ENCODE peak calls at places on chromosomes 4 and X, in eight cellular contexts. One of them, this sample, is unnamed.

GRCh38 chr4:75154994-75155393 is 222.1 kb downstream of the PARM1 start:
- DNase-seq in right cardiac atrium: no peak
- DNase-seq in right atrium auricular region: no peak
- DNase-seq in mesenchymal stem cell: no peak
- DNase-seq in adrenal gland: no peak
- DNase-seq in ovary: no peak
- DNase-seq in CD4-positive, alpha-beta memory T cell: no peak
- DNase-seq in MM.1S: no peak
- DNase-seq in this sample: no peak

GRCh38 chr4:111689214-111689613 is 456.0 kb upstream of the FAM241A start:
- DNase-seq in CD4-positive, alpha-beta memory T cell: no peak
- DNase-seq in ovary: no peak
- DNase-seq in right atrium auricular region: no peak
- DNase-seq in mesenchymal stem cell: peak; percentile 79
- DNase-seq in adrenal gland: peak; percentile 82
- DNase-seq in right cardiac atrium: no peak
- DNase-seq in MM.1S: no peak
- DNase-seq in this sample: no peak

GRCh38 chr4:186137193-186137792 is 32.8 kb downstream of the FAM149A start:
- DNase-seq in right cardiac atrium: no peak
- DNase-seq in CD4-positive, alpha-beta memory T cell: no peak
- DNase-seq in mesenchymal stem cell: peak; percentile 39
- DNase-seq in adrenal gland: no peak
- DNase-seq in ovary: no peak
- DNase-seq in MM.1S: peak; percentile 48
- DNase-seq in right atrium auricular region: no peak
- DNase-seq in this sample: no peak

GRCh38 chr4:80154547-80154933 is 42.8 kb upstream of the PRDM8 start:
- DNase-seq in adrenal gland: no peak
- DNase-seq in ovary: no peak
- DNase-seq in CD4-positive, alpha-beta memory T cell: no peak
- DNase-seq in mesenchymal stem cell: no peak
- DNase-seq in right atrium auricular region: no peak
- DNase-seq in right cardiac atrium: no peak
- DNase-seq in MM.1S: no peak
- DNase-seq in this sample: no peak

GRCh38 chr4:26048962-26049361 is 134.9 kb downstream of the SMIM20 start:
- DNase-seq in ovary: no peak
- DNase-seq in right atrium auricular region: peak; percentile 64
- DNase-seq in mesenchymal stem cell: no peak
- DNase-seq in CD4-positive, alpha-beta memory T cell: no peak
- DNase-seq in adrenal gland: no peak
- DNase-seq in right cardiac atrium: no peak
- DNase-seq in MM.1S: no peak
- DNase-seq in this sample: no peak

GRCh38 chrX:74579597-74580209 is 34.7 kb downstream of the RLIM start:
- DNase-seq in mesenchymal stem cell: no peak
- DNase-seq in right atrium auricular region: no peak
- DNase-seq in adrenal gland: no peak
- DNase-seq in CD4-positive, alpha-beta memory T cell: no peak
- DNase-seq in MM.1S: no peak
- DNase-seq in right cardiac atrium: no peak
- DNase-seq in ovary: no peak
- DNase-seq in this sample: no peak

GRCh38 chrX:10507876-10508275 is 112.5 kb downstream of the MID1 start:
- DNase-seq in mesenchymal stem cell: no peak
- DNase-seq in adrenal gland: no peak
- DNase-seq in CD4-positive, alpha-beta memory T cell: no peak
- DNase-seq in ovary: no peak
- DNase-seq in MM.1S: no peak
- DNase-seq in right atrium auricular region: no peak
- DNase-seq in right cardiac atrium: no peak
- DNase-seq in this sample: no peak

GRCh38 chr4:25769251-25769650 is 93.5 kb downstream of the SEL1L3 start:
- DNase-seq in adrenal gland: no peak
- DNase-seq in ovary: no peak
- DNase-seq in right cardiac atrium: peak; percentile 45
- DNase-seq in CD4-positive, alpha-beta memory T cell: no peak
- DNase-seq in right atrium auricular region: no peak
- DNase-seq in mesenchymal stem cell: no peak
- DNase-seq in MM.1S: no peak
- DNase-seq in this sample: no peak

GRCh38 chr4:10201356-10202223 is 85.0 kb upstream of the WDR1 start:
- DNase-seq in CD4-positive, alpha-beta memory T cell: no peak
- DNase-seq in mesenchymal stem cell: no peak
- DNase-seq in right cardiac atrium: no peak
- DNase-seq in right atrium auricular region: no peak
- DNase-seq in MM.1S: no peak
- DNase-seq in adrenal gland: no peak
- DNase-seq in ovary: no peak
- DNase-seq in this sample: no peak

GRCh38 chr4:15294832-15295231 is 133.0 kb upstream of the C1QTNF7 start:
- DNase-seq in adrenal gland: no peak
- DNase-seq in mesenchymal stem cell: no peak
- DNase-seq in right atrium auricular region: no peak
- DNase-seq in right cardiac atrium: no peak
- DNase-seq in MM.1S: no peak
- DNase-seq in CD4-positive, alpha-beta memory T cell: no peak
- DNase-seq in ovary: no peak
- DNase-seq in this sample: no peak

GRCh38 chrX:52082578-52082977 is 13.6 kb upstream of the MAGED4B start:
- DNase-seq in ovary: no peak
- DNase-seq in MM.1S: no peak
- DNase-seq in CD4-positive, alpha-beta memory T cell: no peak
- DNase-seq in right atrium auricular region: no peak
- DNase-seq in right cardiac atrium: no peak
- DNase-seq in mesenchymal stem cell: peak; percentile 31
- DNase-seq in adrenal gland: no peak
- DNase-seq in this sample: no peak

GRCh38 chr4:76458829-76459228 is 23.8 kb downstream of the SHROOM3 start:
- DNase-seq in right cardiac atrium: peak; percentile 66
- DNase-seq in mesenchymal stem cell: peak; percentile 17
- DNase-seq in CD4-positive, alpha-beta memory T cell: no peak
- DNase-seq in right atrium auricular region: no peak
- DNase-seq in adrenal gland: no peak
- DNase-seq in MM.1S: no peak
- DNase-seq in ovary: no peak
- DNase-seq in this sample: no peak

GRCh38 chrX:125953769-125954168 is 212.3 kb downstream of the DCAF12L2 start:
- DNase-seq in MM.1S: no peak
- DNase-seq in right cardiac atrium: no peak
- DNase-seq in ovary: no peak
- DNase-seq in right atrium auricular region: no peak
- DNase-seq in CD4-positive, alpha-beta memory T cell: no peak
- DNase-seq in adrenal gland: no peak
- DNase-seq in mesenchymal stem cell: no peak
- DNase-seq in this sample: no peak

GRCh38 chr4:143728171-143728570 is 27.7 kb upstream of the FREM3 start:
- DNase-seq in CD4-positive, alpha-beta memory T cell: no peak
- DNase-seq in adrenal gland: no peak
- DNase-seq in right cardiac atrium: no peak
- DNase-seq in right atrium auricular region: no peak
- DNase-seq in MM.1S: no peak
- DNase-seq in ovary: no peak
- DNase-seq in mesenchymal stem cell: no peak
- DNase-seq in this sample: no peak

GRCh38 chr4:96874657-96875056 is 1034.8 kb downstream of the PDHA2 start:
- DNase-seq in right cardiac atrium: no peak
- DNase-seq in right atrium auricular region: no peak
- DNase-seq in MM.1S: no peak
- DNase-seq in mesenchymal stem cell: no peak
- DNase-seq in adrenal gland: no peak
- DNase-seq in ovary: no peak
- DNase-seq in CD4-positive, alpha-beta memory T cell: no peak
- DNase-seq in this sample: no peak

GRCh38 chr4:26051278-26051677 is 137.3 kb downstream of the SMIM20 start:
- DNase-seq in right cardiac atrium: no peak
- DNase-seq in adrenal gland: no peak
- DNase-seq in mesenchymal stem cell: no peak
- DNase-seq in right atrium auricular region: no peak
- DNase-seq in MM.1S: no peak
- DNase-seq in ovary: no peak
- DNase-seq in CD4-positive, alpha-beta memory T cell: no peak
- DNase-seq in this sample: no peak

GRCh38 chr4:82139287-82139686 is 234.5 kb downstream of the HNRNPD start:
- DNase-seq in CD4-positive, alpha-beta memory T cell: no peak
- DNase-seq in MM.1S: no peak
- DNase-seq in adrenal gland: no peak
- DNase-seq in ovary: no peak
- DNase-seq in right atrium auricular region: no peak
- DNase-seq in right cardiac atrium: no peak
- DNase-seq in mesenchymal stem cell: no peak
- DNase-seq in this sample: no peak

GRCh38 chrX:85243155-85243554 is 424 bp downstream of the SATL1 start:
- DNase-seq in adrenal gland: no peak
- DNase-seq in ovary: no peak
- DNase-seq in CD4-positive, alpha-beta memory T cell: no peak
- DNase-seq in MM.1S: no peak
- DNase-seq in right cardiac atrium: no peak
- DNase-seq in right atrium auricular region: no peak
- DNase-seq in mesenchymal stem cell: peak; percentile 3
- DNase-seq in this sample: no peak

GRCh38 chrX:20620301-20620700 is 353.6 kb upstream of the RPS6KA3 start:
- DNase-seq in right atrium auricular region: no peak
- DNase-seq in adrenal gland: no peak
- DNase-seq in right cardiac atrium: no peak
- DNase-seq in mesenchymal stem cell: no peak
- DNase-seq in ovary: no peak
- DNase-seq in MM.1S: no peak
- DNase-seq in CD4-positive, alpha-beta memory T cell: no peak
- DNase-seq in this sample: no peak

GRCh38 chr4:113587640-113588275 is 173.8 kb downstream of the CAMK2D start:
- DNase-seq in CD4-positive, alpha-beta memory T cell: no peak
- DNase-seq in MM.1S: no peak
- DNase-seq in right cardiac atrium: no peak
- DNase-seq in mesenchymal stem cell: no peak
- DNase-seq in right atrium auricular region: no peak
- DNase-seq in ovary: no peak
- DNase-seq in adrenal gland: no peak
- DNase-seq in this sample: no peak

GRCh38 chr4:113586072-113586471 is 175.5 kb downstream of the CAMK2D start:
- DNase-seq in right atrium auricular region: no peak
- DNase-seq in adrenal gland: no peak
- DNase-seq in right cardiac atrium: no peak
- DNase-seq in CD4-positive, alpha-beta memory T cell: no peak
- DNase-seq in ovary: no peak
- DNase-seq in mesenchymal stem cell: no peak
- DNase-seq in MM.1S: no peak
- DNase-seq in this sample: no peak

GRCh38 chr4:113584407-113585150 is 177.0 kb downstream of the CAMK2D start:
- DNase-seq in right atrium auricular region: no peak
- DNase-seq in CD4-positive, alpha-beta memory T cell: no peak
- DNase-seq in adrenal gland: no peak
- DNase-seq in mesenchymal stem cell: peak; percentile 60
- DNase-seq in right cardiac atrium: peak; percentile 43
- DNase-seq in MM.1S: no peak
- DNase-seq in ovary: no peak
- DNase-seq in this sample: no peak

GRCh38 chr4:113588895-113589668 is 172.5 kb downstream of the CAMK2D start:
- DNase-seq in right cardiac atrium: no peak
- DNase-seq in mesenchymal stem cell: no peak
- DNase-seq in ovary: no peak
- DNase-seq in right atrium auricular region: no peak
- DNase-seq in CD4-positive, alpha-beta memory T cell: no peak
- DNase-seq in MM.1S: no peak
- DNase-seq in adrenal gland: no peak
- DNase-seq in this sample: no peak

GRCh38 chr4:113587156-113587555 is 174.4 kb downstream of the CAMK2D start:
- DNase-seq in CD4-positive, alpha-beta memory T cell: no peak
- DNase-seq in adrenal gland: no peak
- DNase-seq in mesenchymal stem cell: no peak
- DNase-seq in MM.1S: no peak
- DNase-seq in right cardiac atrium: no peak
- DNase-seq in right atrium auricular region: no peak
- DNase-seq in ovary: no peak
- DNase-seq in this sample: no peak
- H3K4me1 ChIP-seq in CD4-positive, alpha-beta memory T cell: peaks cover 2% of the 10 kb centered on the region
- H3K4me1 ChIP-seq in adrenal gland: peaks cover 5% of the 10 kb centered on the region
- H3K4me1 ChIP-seq in mesenchymal stem cell: peaks cover 7% of the 10 kb centered on the region
- H3K4me1 ChIP-seq in MM.1S: peaks cover 6% of the 10 kb centered on the region
- H3K4me1 ChIP-seq in right cardiac atrium: peaks cover 10% of the 10 kb centered on the region
- H3K4me1 ChIP-seq in right atrium auricular region: no peaks in the 10 kb centered on the region
- H3K4me1 ChIP-seq in ovary: peaks cover 1% of the 10 kb centered on the region
- H3K4me1 ChIP-seq in this sample: no peaks in the 10 kb centered on the region

GRCh38 chr4:152325831-152326230 is 210.1 kb downstream of the FBXW7 start:
- DNase-seq in adrenal gland: no peak
- DNase-seq in MM.1S: no peak
- DNase-seq in right atrium auricular region: no peak
- DNase-seq in CD4-positive, alpha-beta memory T cell: no peak
- DNase-seq in ovary: no peak
- DNase-seq in right cardiac atrium: no peak
- DNase-seq in mesenchymal stem cell: no peak
- DNase-seq in this sample: no peak
- H3K27me3 ChIP-seq in adrenal gland: no peaks in the 10 kb centered on the region
- H3K27me3 ChIP-seq in MM.1S: no peaks in the 10 kb centered on the region
- H3K27me3 ChIP-seq in right atrium auricular region: no peaks in the 10 kb centered on the region
- H3K27me3 ChIP-seq in CD4-positive, alpha-beta memory T cell: no peaks in the 10 kb centered on the region
- H3K27me3 ChIP-seq in ovary: no peaks in the 10 kb centered on the region
- H3K27me3 ChIP-seq in right cardiac atrium: no peaks in the 10 kb centered on the region
- H3K27me3 ChIP-seq in mesenchymal stem cell: no peaks in the 10 kb centered on the region
- H3K27me3 ChIP-seq in this sample: no peaks in the 10 kb centered on the region

GRCh38 chrX:55796496-55796895 is 78.9 kb downstream of the RRAGB start:
- DNase-seq in ovary: no peak
- DNase-seq in mesenchymal stem cell: no peak
- DNase-seq in MM.1S: no peak
- DNase-seq in right atrium auricular region: no peak
- DNase-seq in adrenal gland: no peak
- DNase-seq in right cardiac atrium: no peak
- DNase-seq in CD4-positive, alpha-beta memory T cell: no peak
- DNase-seq in this sample: no peak
- H3K9me3 ChIP-seq in ovary: no peaks in the 10 kb centered on the region
- H3K9me3 ChIP-seq in mesenchymal stem cell: no peaks in the 10 kb centered on the region
- H3K9me3 ChIP-seq in MM.1S: no peaks in the 10 kb centered on the region
- H3K9me3 ChIP-seq in right atrium auricular region: no peaks in the 10 kb centered on the region
- H3K9me3 ChIP-seq in adrenal gland: no peaks in the 10 kb centered on the region
- H3K9me3 ChIP-seq in right cardiac atrium: no peaks in the 10 kb centered on the region
- H3K9me3 ChIP-seq in CD4-positive, alpha-beta memory T cell: no peaks in the 10 kb centered on the region
- H3K9me3 ChIP-seq in this sample: no peaks in the 10 kb centered on the region

GRCh38 chr4:88528861-88529260 is 5.3 kb upstream of the PYURF start:
- DNase-seq in right atrium auricular region: no peak
- DNase-seq in CD4-positive, alpha-beta memory T cell: no peak
- DNase-seq in adrenal gland: no peak
- DNase-seq in MM.1S: no peak
- DNase-seq in mesenchymal stem cell: no peak
- DNase-seq in ovary: no peak
- DNase-seq in right cardiac atrium: no peak
- DNase-seq in this sample: no peak

GRCh38 chr4:88523325-88524129 is at the start of gene PYURF:
- DNase-seq in ovary: peak; percentile 95
- DNase-seq in CD4-positive, alpha-beta memory T cell: peak; percentile 73
- DNase-seq in adrenal gland: peak; percentile 95
- DNase-seq in MM.1S: peak; percentile 94
- DNase-seq in mesenchymal stem cell: peak; percentile 97
- DNase-seq in right atrium auricular region: peak; percentile 96
- DNase-seq in right cardiac atrium: peak; percentile 99
- DNase-seq in this sample: peak; percentile 49

GRCh38 chr4:88522702-88523324 is 763 bp downstream of the PYURF start:
- DNase-seq in adrenal gland: peak; percentile 25
- DNase-seq in ovary: peak; percentile 49
- DNase-seq in MM.1S: peak; percentile 48
- DNase-seq in mesenchymal stem cell: peak; percentile 60
- DNase-seq in CD4-positive, alpha-beta memory T cell: peak; percentile 42
- DNase-seq in right atrium auricular region: no peak
- DNase-seq in right cardiac atrium: peak; percentile 83
- DNase-seq in this sample: peak; percentile 13

GRCh38 chr4:88527787-88528186 is 4.2 kb upstream of the PYURF start:
- DNase-seq in CD4-positive, alpha-beta memory T cell: no peak
- DNase-seq in MM.1S: peak; percentile 63
- DNase-seq in right cardiac atrium: no peak
- DNase-seq in ovary: no peak
- DNase-seq in adrenal gland: no peak
- DNase-seq in mesenchymal stem cell: no peak
- DNase-seq in right atrium auricular region: no peak
- DNase-seq in this sample: no peak

GRCh38 chr4:88526221-88526815 is 2.7 kb upstream of the PYURF start:
- DNase-seq in MM.1S: peak; percentile 43
- DNase-seq in ovary: no peak
- DNase-seq in mesenchymal stem cell: no peak
- DNase-seq in right cardiac atrium: no peak
- DNase-seq in right atrium auricular region: no peak
- DNase-seq in adrenal gland: peak; percentile 22
- DNase-seq in CD4-positive, alpha-beta memory T cell: no peak
- DNase-seq in this sample: no peak
- H3K4me1 ChIP-seq in MM.1S: peaks cover 19% of the 10 kb centered on the region
- H3K4me1 ChIP-seq in ovary: peaks cover 6% of the 10 kb centered on the region
- H3K4me1 ChIP-seq in mesenchymal stem cell: peaks cover 2% of the 10 kb centered on the region
- H3K4me1 ChIP-seq in right cardiac atrium: no peaks in the 10 kb centered on the region
- H3K4me1 ChIP-seq in right atrium auricular region: no peaks in the 10 kb centered on the region
- H3K4me1 ChIP-seq in adrenal gland: peaks cover 35% of the 10 kb centered on the region
- H3K4me1 ChIP-seq in CD4-positive, alpha-beta memory T cell: peaks cover 17% of the 10 kb centered on the region
- H3K4me1 ChIP-seq in this sample: peaks cover 19% of the 10 kb centered on the region